ENCODE peak calls at places on chromosomes 1 and 21, in nine cellular contexts. K, G, X, W, V, A, C, Z and E are unnamed samples.

GRCh38 chr1:41919764-41920397 is 1.2 kb upstream of the HIVEP3 start:
- DNase-seq in K (peak; percentile 56), G (no peak), X (peak; percentile 69), W (peak; percentile 47), V (peak; percentile 85), A (no peak), C (peak; percentile 37), Z (peak; percentile 85), E (no peak)

GRCh38 chr21:32411366-32412161 is 942 bp upstream of the EVA1C start:
- DNase-seq in K (peak; percentile 55), G (no peak), X (peak; percentile 74), W (peak; percentile 87), V (no peak), A (peak; percentile 66), C (peak; percentile 67), Z (peak; percentile 60), E (no peak)

GRCh38 chr1:58780586-58781452 is 3.0 kb downstream of the JUN start:
- DNase-seq in K (no peak), G (no peak), X (peak; percentile 43), W (peak; percentile 38), V (no peak), A (no peak), C (peak; percentile 51), Z (no peak), E (no peak)

GRCh38 chr1:205449750-205450443 is 5.9 kb downstream of the BLACAT1 start:
- DNase-seq in K (peak; percentile 75), G (no peak), X (peak; percentile 82), W (peak; percentile 66), V (no peak), A (peak; percentile 97), C (peak; percentile 89), Z (peak; percentile 52), E (peak; percentile 95)

GRCh38 chr1:171267391-171267790 is 19.1 kb downstream of the FMO1 start:
- DNase-seq in K (no peak), G (no peak), X (no peak), W (peak; percentile 36), V (no peak), A (no peak), C (peak; percentile 31), Z (no peak), E (no peak)

GRCh38 chr1:204900721-204901120 is 30.1 kb downstream of the NFASC start:
- DNase-seq in K (no peak), G (no peak), X (no peak), W (no peak), V (no peak), A (no peak), C (no peak), Z (no peak), E (no peak)

GRCh38 chr1:217189362-217189761 is 441.5 kb downstream of the GPATCH2 start:
- DNase-seq in K (no peak), G (no peak), X (no peak), W (no peak), V (no peak), A (no peak), C (no peak), Z (no peak), E (no peak)

GRCh38 chr1:203035111-203036000 is 9.1 kb downstream of the PPFIA4 start:
- DNase-seq in K (no peak), G (no peak), X (peak; percentile 41), W (no peak), V (no peak), A (no peak), C (no peak), Z (no peak), E (no peak)

GRCh38 chr1:115373305-115373704 is 35.3 kb upstream of the NGF start:
- DNase-seq in K (no peak), G (no peak), X (no peak), W (peak; percentile 96), V (no peak), A (peak; percentile 60), C (no peak), Z (no peak), E (no peak)

GRCh38 chr21:37219766-37220432 is 47.2 kb downstream of the VPS26C start:
- DNase-seq in K (no peak), G (no peak), X (no peak), W (no peak), V (no peak), A (no peak), C (no peak), Z (no peak), E (no peak)

GRCh38 chr1:40059292-40059959 is 18.9 kb downstream of the CAP1 start:
- DNase-seq in K (no peak), G (peak; percentile 78), X (peak; percentile 90), W (peak; percentile 74), V (peak; percentile 62), A (peak; percentile 76), C (no peak), Z (no peak), E (no peak)

GRCh38 chr1:35929730-35930592 is 944 bp upstream of the AGO3 start:
- DNase-seq in K (peak; percentile 72), G (peak; percentile 59), X (peak; percentile 84), W (peak; percentile 81), V (peak; percentile 35), A (peak; percentile 54), C (peak; percentile 65), Z (peak; percentile 60), E (peak; percentile 26)

GRCh38 chr1:18197299-18197698 is 89.7 kb downstream of the IGSF21 start:
- DNase-seq in K (no peak), G (no peak), X (no peak), W (peak; percentile 10), V (no peak), A (no peak), C (no peak), Z (no peak), E (no peak)

GRCh38 chr1:233081686-233082085 is 131.3 kb downstream of the NTPCR start:
- DNase-seq in K (no peak), G (no peak), X (no peak), W (no peak), V (no peak), A (peak; percentile 76), C (no peak), Z (peak; percentile 5), E (no peak)

GRCh38 chr1:109201123-109201703 is 12.5 kb upstream of the SARS1 start:
- DNase-seq in K (peak; percentile 84), G (peak; percentile 70), X (peak; percentile 90), W (peak; percentile 98), V (no peak), A (peak; percentile 87), C (peak; percentile 78), Z (peak; percentile 56), E (no peak)

GRCh38 chr1:161119379-161120061 is 1.6 kb downstream of the NIT1 start:
- DNase-seq in K (peak; percentile 58), G (peak; percentile 81), X (peak; percentile 90), W (peak; percentile 86), V (peak; percentile 80), A (peak; percentile 76), C (peak; percentile 86), Z (peak; percentile 39), E (peak; percentile 86)

GRCh38 chr1:38577385-38577784 is 282.2 kb downstream of the RRAGC start:
- DNase-seq in K (no peak), G (no peak), X (no peak), W (no peak), V (no peak), A (no peak), C (no peak), Z (no peak), E (no peak)

GRCh38 chr1:53715478-53715877 is 23.5 kb downstream of the GLIS1 start:
- DNase-seq in K (peak; percentile 77), G (peak; percentile 20), X (peak; percentile 78), W (peak; percentile 37), V (peak; percentile 37), A (peak; percentile 31), C (no peak), Z (peak; percentile 64), E (no peak)

DNA sequence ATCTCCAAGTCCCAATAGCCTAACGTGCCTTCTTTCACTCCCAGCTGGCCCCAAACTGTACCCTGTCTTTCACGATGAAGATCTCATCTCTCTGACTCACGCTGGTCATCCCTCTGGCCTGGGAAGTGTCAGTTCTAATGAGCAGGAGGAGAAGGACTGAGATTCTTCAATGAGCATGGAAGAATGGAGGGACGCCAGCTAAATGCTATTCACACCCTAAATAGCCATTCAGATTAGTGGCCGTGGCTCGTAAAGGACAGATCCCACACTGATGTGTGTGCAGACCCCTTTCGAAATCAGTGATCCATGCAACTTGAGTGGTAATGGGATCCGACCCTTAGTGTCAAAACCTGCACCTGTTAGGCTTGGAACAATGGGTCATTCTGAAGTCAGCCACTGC is 75.9 kb upstream of the SMYD2 start:
- DNase-seq in K (peak; percentile 90), G (no peak), X (no peak), W (no peak), V (no peak), A (no peak), C (no peak), Z (no peak), E (no peak)
- TF ChIP-seq EZH2phosphoT487 in K (peak; percentile 84), G (no peak), X (no peak), W (no peak), V (no peak), A (no peak), C (no peak), Z (no peak), E (no peak)

GRCh38 chr1:156858555-156858956 is 361 bp downstream of the INSRR start:
- DNase-seq in K (peak; percentile 47), G (no peak), X (no peak), W (no peak), V (no peak), A (no peak), C (no peak), Z (peak; percentile 80), E (no peak)
- TF ChIP-seq EZH2phosphoT487 in K (no peak), G (no peak), X (no peak), W (no peak), V (no peak), A (no peak), C (no peak), Z (no peak), E (no peak)

GRCh38 chr1:199054706-199055105 is 415.9 kb downstream of the PTPRC start:
- DNase-seq in K (no peak), G (no peak), X (no peak), W (no peak), V (no peak), A (no peak), C (no peak), Z (no peak), E (no peak)
- TF ChIP-seq EZH2phosphoT487 in K (no peak), G (no peak), X (no peak), W (no peak), V (no peak), A (no peak), C (no peak), Z (no peak), E (no peak)

DNA sequence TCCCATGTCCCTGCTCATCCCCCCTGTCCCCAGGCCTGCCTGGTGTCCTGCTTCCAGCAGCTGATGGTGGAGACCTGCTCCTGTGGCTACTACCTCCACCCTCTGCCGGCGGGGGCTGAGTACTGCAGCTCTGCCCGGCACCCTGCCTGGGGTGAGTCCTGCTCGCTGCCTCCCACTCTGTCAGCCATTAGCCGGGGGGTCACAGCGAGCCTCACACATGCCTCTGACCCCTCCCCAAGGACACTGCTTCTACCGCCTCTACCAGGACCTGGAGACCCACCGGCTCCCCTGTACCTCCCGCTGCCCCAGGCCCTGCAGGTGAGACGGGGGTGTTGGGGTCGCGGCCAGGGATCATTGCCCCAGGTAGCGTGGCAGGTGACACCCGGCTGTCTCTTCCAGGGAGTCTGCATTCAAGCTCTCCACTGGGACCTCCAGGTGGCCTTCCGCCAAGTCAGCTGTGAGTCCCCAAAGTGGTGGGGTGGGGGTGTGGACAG is 10.0 kb downstream of the SCNN1D start:
- DNase-seq in K (peak; percentile 75), G (peak; percentile 44), X (peak; percentile 73), W (peak; percentile 78), V (peak; percentile 66), A (peak; percentile 77), C (peak; percentile 75), Z (peak; percentile 89), E (no peak)
- TF ChIP-seq EZH2phosphoT487 in K (no peak), G (no peak), X (no peak), W (no peak), V (no peak), A (no peak), C (no peak), Z (no peak), E (no peak)

GRCh38 chr1:236137285-236137852 is 5.0 kb upstream of the GPR137B start:
- DNase-seq in K (no peak), G (no peak), X (peak; percentile 56), W (peak; percentile 19), V (no peak), A (no peak), C (no peak), Z (no peak), E (peak; percentile 8)
- TF ChIP-seq EZH2phosphoT487 in K (no peak), G (no peak), X (no peak), W (no peak), V (no peak), A (no peak), C (no peak), Z (no peak), E (no peak)